ENCODE peak calls at places on chromosome 17, in six cellular contexts. L is IMR-90, B is adrenal gland, J is stomach, W is A549, D is lower leg skin. I is an unnamed sample.

GRCh38 chr17:28199728-28200127 is 119.3 kb upstream of the TMEM97 start:
- DNase-seq in L (no peak), B (no peak), J (no peak), W (no peak), D (no peak), I (no peak)

GRCh38 chr17:16027708-16028584 is 28.3 kb downstream of the TTC19 start:
- DNase-seq in L (peak; percentile 97), B (peak; percentile 46), J (no peak), W (peak; percentile 92), D (no peak), I (no peak)

GRCh38 chr17:6755731-6756184 is at the start of gene XAF1:
- DNase-seq in L (peak; percentile 33), B (peak; percentile 31), J (peak; percentile 46), W (no peak), D (peak; percentile 35), I (no peak)

GRCh38 chr17:43418441-43419374 is 19.9 kb downstream of the ARL4D start:
- DNase-seq in L (peak; percentile 92), B (peak; percentile 62), J (no peak), W (peak; percentile 88), D (peak; percentile 76), I (no peak)

GRCh38 chr17:74595037-74595436 is 3.0 kb upstream of the CD300LD start:
- DNase-seq in L (no peak), B (no peak), J (no peak), W (no peak), D (no peak), I (no peak)

GRCh38 chr17:81665205-81666091 is 957 bp downstream of the OXLD1 start:
- DNase-seq in L (peak; percentile 6), B (no peak), J (no peak), W (peak; percentile 61), D (no peak), I (no peak)

GRCh38 chr17:7885357-7886226 is 3.0 kb upstream of the CHD3 start:
- DNase-seq in L (peak; percentile 14), B (peak; percentile 66), J (peak; percentile 39), W (peak; percentile 48), D (peak; percentile 34), I (no peak)

GRCh38 chr17:22570144-22570845 is 878.0 kb downstream of the KCNJ18 start:
- DNase-seq in L (no peak), B (no peak), J (no peak), W (no peak), D (no peak), I (no peak)

GRCh38 chr17:48541574-48542113 is 3.3 kb downstream of the HOXB2 start:
- DNase-seq in L (peak; percentile 69), B (no peak), J (no peak), W (no peak), D (peak; percentile 43), I (no peak)

GRCh38 chr17:7132511-7133094 is 18.0 kb upstream of the ASGR2 start:
- DNase-seq in L (no peak), B (no peak), J (no peak), W (no peak), D (no peak), I (no peak)

GRCh38 chr17:44043326-44043725 is 23.1 kb downstream of the LSM12 start:
- DNase-seq in L (peak; percentile 63), B (no peak), J (no peak), W (no peak), D (no peak), I (no peak)

GRCh38 chr17:17508641-17509591 is 12.7 kb upstream of the RASD1 start:
- DNase-seq in L (no peak), B (no peak), J (no peak), W (no peak), D (no peak), I (no peak)

GRCh38 chr17:41767324-41768042 is 19.0 kb downstream of the JUP start:
- DNase-seq in L (no peak), B (no peak), J (no peak), W (no peak), D (no peak), I (no peak)

GRCh38 chr17:9258115-9259020 is 237.1 kb downstream of the NTN1 start:
- DNase-seq in L (no peak), B (no peak), J (no peak), W (no peak), D (no peak), I (no peak)

GRCh38 chr17:66348605-66349165 is 46.3 kb downstream of the PRKCA start:
- DNase-seq in L (peak; percentile 89), B (peak; percentile 55), J (peak; percentile 39), W (peak; percentile 73), D (no peak), I (no peak)

GRCh38 chr17:55735784-55736405 is 13.2 kb upstream of the TMEM100 start:
- DNase-seq in L (peak; percentile 62), B (peak; percentile 48), J (no peak), W (peak; percentile 72), D (peak; percentile 47), I (no peak)

GRCh38 chr17:50920041-50920410 is 53.9 kb upstream of the TOB1 start:
- DNase-seq in L (no peak), B (no peak), J (no peak), W (no peak), D (no peak), I (no peak)

GRCh38 chr17:82767041-82767754 is 15.3 kb downstream of the TBCD start:
- DNase-seq in L (peak; percentile 38), B (peak; percentile 75), J (peak; percentile 77), W (peak; percentile 57), D (no peak), I (no peak)

GRCh38 chr17:78313735-78314648 is 45.9 kb downstream of the SOCS3 start:
- DNase-seq in L (peak; percentile 59), B (peak; percentile 66), J (peak; percentile 90), W (peak; percentile 95), D (no peak), I (no peak)

GRCh38 chr17:82689077-82689476 is 9.4 kb downstream of the RAB40B start:
- DNase-seq in L (no peak), B (no peak), J (no peak), W (no peak), D (no peak), I (no peak)

GRCh38 chr17:61700252-61700651 is 109.2 kb upstream of the NACA2 start:
- DNase-seq in L (no peak), B (no peak), J (no peak), W (no peak), D (no peak), I (no peak)

GRCh38 chr17:385195-385835 is 32.7 kb upstream of the RPH3AL start:
- DNase-seq in L (no peak), B (peak; percentile 58), J (peak; percentile 48), W (peak; percentile 56), D (no peak), I (no peak)

GRCh38 chr17:75875940-75876189 is 2.5 kb downstream of the TRIM47 start:
- DNase-seq in L (no peak), B (no peak), J (no peak), W (no peak), D (no peak), I (no peak)

GRCh38 chr17:75875182-75875939 is 3.0 kb downstream of the TRIM47 start:
- DNase-seq in L (no peak), B (peak; percentile 62), J (peak; percentile 60), W (no peak), D (no peak), I (no peak)

GRCh38 chr17:75874323-75875181 is 3.8 kb downstream of the TRIM47 start:
- DNase-seq in L (no peak), B (no peak), J (no peak), W (no peak), D (no peak), I (no peak)

GRCh38 chr17:75873587-75874322 is 4.6 kb downstream of the TRIM47 start:
- DNase-seq in L (no peak), B (no peak), J (no peak), W (no peak), D (no peak), I (no peak)

DNA sequence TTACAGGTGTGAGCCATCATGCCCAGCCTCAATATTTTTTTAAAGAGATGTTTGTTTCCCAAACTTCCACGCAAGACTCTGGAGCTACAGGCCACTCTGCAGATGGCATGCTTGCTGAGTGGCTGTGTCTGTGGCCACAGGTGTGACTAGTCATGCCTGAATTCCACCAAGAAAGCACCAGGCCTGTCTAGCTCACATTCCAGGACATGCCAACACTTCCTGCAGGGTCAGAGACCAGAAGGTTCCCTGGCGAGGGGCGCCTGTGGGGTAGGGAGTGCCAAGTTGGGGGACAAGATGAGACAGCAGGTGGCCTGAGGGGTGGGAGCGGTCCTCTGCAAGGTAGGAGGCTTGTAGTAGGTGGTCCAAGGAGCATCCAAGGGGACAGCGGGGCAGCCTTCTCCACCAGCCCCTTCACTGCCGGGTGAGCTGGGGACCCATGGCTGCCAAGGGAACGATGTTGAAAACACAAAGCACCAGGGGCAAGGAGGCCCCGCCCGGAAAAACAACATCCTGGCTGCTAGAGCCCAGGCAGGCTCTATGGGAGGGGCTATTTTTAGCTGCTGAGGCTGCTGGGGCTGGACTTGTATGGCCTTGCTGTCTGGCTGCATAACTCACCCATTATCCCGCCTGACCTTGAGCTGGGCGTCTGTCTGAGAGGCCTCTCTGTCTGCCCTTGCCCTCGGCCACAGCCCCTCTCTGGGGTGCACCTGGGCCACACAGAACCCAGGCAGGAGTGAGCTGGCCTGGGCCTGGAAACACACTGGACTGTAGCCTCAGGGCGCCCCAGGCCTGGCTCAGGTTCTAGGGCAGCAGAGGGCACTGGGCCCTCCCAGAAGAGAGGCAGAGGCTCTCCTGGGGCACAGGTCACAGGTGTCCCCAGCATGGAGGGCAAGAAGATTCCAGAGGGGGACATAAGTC is 5.7 kb downstream of the TRIM47 start:
- DNase-seq in L (peak; percentile 63), B (peak; percentile 67), J (peak; percentile 76), W (peak; percentile 82), D (peak; percentile 89), I (no peak)
- TF ChIP-seq POLR2A in L (no peak), B (no peak), J (no peak), W (no peak), D (no peak), I (no peak)

GRCh38 chr17:36088559-36089376 is 1.2 kb downstream of the CCL3 start:
- DNase-seq in L (no peak), B (no peak), J (no peak), W (no peak), D (no peak), I (no peak)
- H3K4me3 ChIP-seq in L (no peak overlapping the region), B (no peak overlapping the region), J (no peak overlapping the region), W (no peak overlapping the region), D (no peak overlapping the region), I (no peak overlapping the region)

GRCh38 chr17:75823257-75824041 is 20.8 kb downstream of the UNC13D start:
- DNase-seq in L (no peak), B (no peak), J (no peak), W (no peak), D (no peak), I (no peak)
- TF ChIP-seq POLR2A in L (no peak), B (no peak), J (no peak), W (no peak), D (no peak), I (no peak)

DNA sequence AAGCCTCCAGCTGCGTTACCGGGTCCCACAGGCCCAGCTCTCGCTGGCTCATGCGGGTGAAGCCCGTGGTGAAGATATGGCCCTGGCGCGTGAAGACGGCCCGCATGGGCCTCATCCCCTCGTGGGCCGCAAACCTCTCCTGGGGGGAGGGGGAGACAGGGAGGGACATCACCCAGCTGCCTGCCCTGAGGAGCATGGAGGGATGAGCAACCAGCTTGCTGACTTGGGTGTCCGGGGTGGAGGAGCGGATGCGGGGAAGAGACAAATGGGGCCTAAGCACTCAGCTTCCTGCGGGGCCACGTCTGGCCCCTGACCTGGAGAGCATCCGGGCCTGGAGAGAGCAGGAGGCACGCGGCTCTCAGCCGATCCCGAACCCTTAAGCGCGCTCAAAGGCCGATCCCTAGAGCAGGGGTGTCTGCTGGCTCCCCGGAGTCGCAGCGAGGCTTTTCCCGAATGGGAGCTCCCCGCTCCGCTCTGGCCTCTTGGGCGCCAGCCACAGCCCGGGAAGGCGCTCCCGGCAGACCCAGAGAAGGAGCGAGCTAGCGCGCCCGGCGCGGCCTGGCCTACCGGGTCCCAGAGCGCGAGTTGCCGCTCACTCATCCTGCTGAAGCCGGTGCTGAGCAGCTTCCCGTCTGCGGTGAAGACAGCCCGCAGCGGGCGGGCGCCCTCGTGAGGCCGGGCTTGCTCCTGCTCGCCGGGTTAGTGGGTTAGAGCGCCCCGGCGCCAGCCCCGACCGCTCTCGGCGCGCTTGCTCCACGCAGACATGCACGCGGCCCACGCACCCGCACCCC is 5.0 kb downstream of the CORO6 start:
- DNase-seq in L (peak; percentile 49), B (peak; percentile 76), J (peak; percentile 87), W (peak; percentile 86), D (peak; percentile 56), I (no peak)
- H3K4me3 ChIP-seq in L (no peak overlapping the region), B (no peak overlapping the region), J (peak overlapping the region; percentile 37), W (peak overlapping the region; percentile 23), D (no peak overlapping the region), I (peak overlapping the region; percentile 39)

I was measured in vagina.